ENCODE peak calls at places on chromosome 21, in six cellular contexts. S, V, E, N, H and I are unnamed samples.
A peak's percentile ranks its signal among the peaks of the same experiment; 100 is the strongest.

GRCh38 chr21:31248598-31248997 is 95.5 kb downstream of the TIAM1 start:
- DNase-seq in N (no peak), E (no peak), V (no peak), H (no peak), S (peak; percentile 29), I (no peak)

GRCh38 chr21:31987696-31988095 is 114.9 kb downstream of the HUNK start:
- DNase-seq in N (no peak), S (no peak), E (no peak), H (no peak), V (no peak), I (no peak)

GRCh38 chr21:44947930-44948331 is 8.1 kb downstream of the SLX9 start:
- DNase-seq in S (no peak), N (no peak), V (no peak), H (no peak), E (no peak), I (peak; percentile 76)

GRCh38 chr21:43797925-43798715 is 8.7 kb downstream of the RRP1 start:
- DNase-seq in N (no peak), H (no peak), E (no peak), S (no peak), V (no peak), I (no peak)

GRCh38 chr21:32978346-32979270 is 47.1 kb upstream of the OLIG2 start:
- DNase-seq in N (no peak), V (no peak), E (no peak), S (no peak), H (no peak), I (no peak)

GRCh38 chr21:16418211-16418610 is 688.4 kb downstream of the USP25 start:
- DNase-seq in V (no peak), S (no peak), N (no peak), E (no peak), H (no peak), I (no peak)

GRCh38 chr21:32300117-32300681 is 1.5 kb downstream of the MRAP start:
- DNase-seq in V (no peak), H (no peak), N (no peak), S (no peak), E (no peak), I (peak; percentile 37)

GRCh38 chr21:32298658-32299081 is at the start of gene MRAP:
- DNase-seq in H (no peak), V (no peak), E (no peak), S (no peak), N (no peak), I (peak; percentile 51)

GRCh38 chr21:35256468-35256988 is 207.4 kb upstream of the RUNX1 start:
- DNase-seq in N (no peak), S (peak; percentile 100), H (no peak), V (no peak), E (no peak), I (no peak)

GRCh38 chr21:45151484-45152115 is 77.2 kb downstream of the ADARB1 start:
- DNase-seq in N (peak; percentile 47), V (no peak), E (no peak), H (no peak), S (no peak), I (no peak)

GRCh38 chr21:29018540-29018939 is 609 bp downstream of the RWDD2B start:
- DNase-seq in V (peak; percentile 28), H (no peak), E (no peak), N (no peak), S (peak; percentile 35), I (no peak)

GRCh38 chr21:44887126-44887806 is 13.8 kb upstream of the PTTG1IP start:
- DNase-seq in S (no peak), N (no peak), V (no peak), E (no peak), H (no peak), I (peak; percentile 61)

GRCh38 chr21:28675265-28676041 is 317.2 kb downstream of the LTN1 start:
- DNase-seq in E (no peak), S (peak; percentile 21), V (no peak), N (no peak), H (no peak), I (no peak)